ENCODE peak calls at places on chromosomes 3 and 15, in seven cellular contexts. One of them, this sample, is unnamed.

GRCh38 chr3:146020969-146021368 is 140.0 kb downstream of the PLOD2 start:
- DNase-seq in HL-60: peak
- DNase-seq in CD8-positive, alpha-beta T cell: no peak
- DNase-seq in thoracic aorta: no peak
- DNase-seq in PC-3: peak
- DNase-seq in astrocyte of the spinal cord: no peak
- DNase-seq in GM23338: peak
- DNase-seq in this sample: no peak

GRCh38 chr3:161314836-161315391 is 56.4 kb downstream of the SPTSSB start:
- DNase-seq in HL-60: no peak
- DNase-seq in CD8-positive, alpha-beta T cell: no peak
- DNase-seq in thoracic aorta: no peak
- DNase-seq in PC-3: peak
- DNase-seq in astrocyte of the spinal cord: no peak
- DNase-seq in GM23338: no peak
- DNase-seq in this sample: no peak

GRCh38 chr3:39065197-39065596 is 13.4 kb downstream of the WDR48 start:
- DNase-seq in HL-60: peak
- DNase-seq in CD8-positive, alpha-beta T cell: no peak
- DNase-seq in thoracic aorta: no peak
- DNase-seq in PC-3: peak
- DNase-seq in astrocyte of the spinal cord: peak
- DNase-seq in GM23338: peak
- DNase-seq in this sample: peak

GRCh38 chr15:94061041-94061440 is 170.3 kb upstream of the MCTP2 start:
- DNase-seq in HL-60: no peak
- DNase-seq in CD8-positive, alpha-beta T cell: no peak
- DNase-seq in thoracic aorta: no peak
- DNase-seq in PC-3: peak
- DNase-seq in astrocyte of the spinal cord: peak
- DNase-seq in GM23338: no peak
- DNase-seq in this sample: no peak

GRCh38 chr3:8841472-8841871 is 72.1 kb upstream of the OXTR start:
- DNase-seq in HL-60: no peak
- DNase-seq in CD8-positive, alpha-beta T cell: no peak
- DNase-seq in thoracic aorta: no peak
- DNase-seq in PC-3: no peak
- DNase-seq in astrocyte of the spinal cord: no peak
- DNase-seq in GM23338: no peak
- DNase-seq in this sample: no peak

GRCh38 chr3:16841906-16842709 is 42.6 kb upstream of the PLCL2 start:
- DNase-seq in HL-60: peak
- DNase-seq in CD8-positive, alpha-beta T cell: peak
- DNase-seq in thoracic aorta: no peak
- DNase-seq in PC-3: no peak
- DNase-seq in astrocyte of the spinal cord: no peak
- DNase-seq in GM23338: peak
- DNase-seq in this sample: no peak

GRCh38 chr3:194491996-194492395 is 5.2 kb upstream of the ATP13A3 start:
- DNase-seq in HL-60: peak
- DNase-seq in CD8-positive, alpha-beta T cell: no peak
- DNase-seq in thoracic aorta: no peak
- DNase-seq in PC-3: no peak
- DNase-seq in astrocyte of the spinal cord: no peak
- DNase-seq in GM23338: no peak
- DNase-seq in this sample: no peak

GRCh38 chr3:15284121-15284889 is 48.1 kb downstream of the SH3BP5 start:
- DNase-seq in HL-60: no peak
- DNase-seq in CD8-positive, alpha-beta T cell: no peak
- DNase-seq in thoracic aorta: no peak
- DNase-seq in PC-3: peak
- DNase-seq in astrocyte of the spinal cord: no peak
- DNase-seq in GM23338: no peak
- DNase-seq in this sample: no peak

GRCh38 chr3:57605683-57606082 is 8.5 kb upstream of the ARF4 start:
- DNase-seq in HL-60: no peak
- DNase-seq in CD8-positive, alpha-beta T cell: no peak
- DNase-seq in thoracic aorta: no peak
- DNase-seq in PC-3: no peak
- DNase-seq in astrocyte of the spinal cord: no peak
- DNase-seq in GM23338: no peak
- DNase-seq in this sample: no peak

GRCh38 chr3:124272611-124273151 is 280.8 kb upstream of the ROPN1 start:
- DNase-seq in HL-60: no peak
- DNase-seq in CD8-positive, alpha-beta T cell: no peak
- DNase-seq in thoracic aorta: peak
- DNase-seq in PC-3: peak
- DNase-seq in astrocyte of the spinal cord: peak
- DNase-seq in GM23338: no peak
- DNase-seq in this sample: no peak

GRCh38 chr15:41806291-41807181 is 21.4 kb upstream of the JMJD7 start:
- DNase-seq in HL-60: no peak
- DNase-seq in CD8-positive, alpha-beta T cell: no peak
- DNase-seq in thoracic aorta: no peak
- DNase-seq in PC-3: peak
- DNase-seq in astrocyte of the spinal cord: no peak
- DNase-seq in GM23338: peak
- DNase-seq in this sample: no peak

GRCh38 chr15:88704791-88705768 is 66.3 kb downstream of the ISG20 start:
- DNase-seq in HL-60: no peak
- DNase-seq in CD8-positive, alpha-beta T cell: no peak
- DNase-seq in thoracic aorta: peak
- DNase-seq in PC-3: no peak
- DNase-seq in astrocyte of the spinal cord: peak
- DNase-seq in GM23338: peak
- DNase-seq in this sample: no peak

GRCh38 chr15:61654918-61655317 is 405.3 kb downstream of the VPS13C start:
- DNase-seq in HL-60: no peak
- DNase-seq in CD8-positive, alpha-beta T cell: no peak
- DNase-seq in thoracic aorta: no peak
- DNase-seq in PC-3: no peak
- DNase-seq in astrocyte of the spinal cord: peak
- DNase-seq in GM23338: no peak
- DNase-seq in this sample: no peak

GRCh38 chr15:67405208-67406191 is 115.4 kb upstream of the C15orf61 start:
- DNase-seq in HL-60: no peak
- DNase-seq in CD8-positive, alpha-beta T cell: no peak
- DNase-seq in thoracic aorta: no peak
- DNase-seq in PC-3: peak
- DNase-seq in astrocyte of the spinal cord: peak
- DNase-seq in GM23338: no peak
- DNase-seq in this sample: peak

GRCh38 chr3:39126532-39127071 is 19.1 kb downstream of the TTC21A start:
- DNase-seq in HL-60: peak
- DNase-seq in CD8-positive, alpha-beta T cell: no peak
- DNase-seq in thoracic aorta: no peak
- DNase-seq in PC-3: peak
- DNase-seq in astrocyte of the spinal cord: peak
- DNase-seq in GM23338: peak
- DNase-seq in this sample: no peak

GRCh38 chr3:31775383-31775782 is 205.7 kb downstream of the OSBPL10 start:
- DNase-seq in HL-60: no peak
- DNase-seq in CD8-positive, alpha-beta T cell: no peak
- DNase-seq in thoracic aorta: no peak
- DNase-seq in PC-3: no peak
- DNase-seq in astrocyte of the spinal cord: no peak
- DNase-seq in GM23338: no peak
- DNase-seq in this sample: no peak

GRCh38 chr3:20043825-20044224 is 3.6 kb downstream of the KAT2B start:
- DNase-seq in HL-60: no peak
- DNase-seq in CD8-positive, alpha-beta T cell: no peak
- DNase-seq in thoracic aorta: no peak
- DNase-seq in PC-3: no peak
- DNase-seq in astrocyte of the spinal cord: no peak
- DNase-seq in GM23338: no peak
- DNase-seq in this sample: no peak

GRCh38 chr3:20040476-20041196 is 390 bp downstream of the KAT2B start:
- DNase-seq in HL-60: peak
- DNase-seq in CD8-positive, alpha-beta T cell: peak
- DNase-seq in thoracic aorta: no peak
- DNase-seq in PC-3: peak
- DNase-seq in astrocyte of the spinal cord: peak
- DNase-seq in GM23338: peak
- DNase-seq in this sample: no peak

GRCh38 chr3:20042331-20042730 is 2.1 kb downstream of the KAT2B start:
- DNase-seq in HL-60: no peak
- DNase-seq in CD8-positive, alpha-beta T cell: no peak
- DNase-seq in thoracic aorta: no peak
- DNase-seq in PC-3: no peak
- DNase-seq in astrocyte of the spinal cord: no peak
- DNase-seq in GM23338: no peak
- DNase-seq in this sample: no peak

GRCh38 chr3:20041197-20041780 is 1.0 kb downstream of the KAT2B start:
- DNase-seq in HL-60: peak
- DNase-seq in CD8-positive, alpha-beta T cell: peak
- DNase-seq in thoracic aorta: peak
- DNase-seq in PC-3: peak
- DNase-seq in astrocyte of the spinal cord: peak
- DNase-seq in GM23338: peak
- DNase-seq in this sample: no peak

DNA sequence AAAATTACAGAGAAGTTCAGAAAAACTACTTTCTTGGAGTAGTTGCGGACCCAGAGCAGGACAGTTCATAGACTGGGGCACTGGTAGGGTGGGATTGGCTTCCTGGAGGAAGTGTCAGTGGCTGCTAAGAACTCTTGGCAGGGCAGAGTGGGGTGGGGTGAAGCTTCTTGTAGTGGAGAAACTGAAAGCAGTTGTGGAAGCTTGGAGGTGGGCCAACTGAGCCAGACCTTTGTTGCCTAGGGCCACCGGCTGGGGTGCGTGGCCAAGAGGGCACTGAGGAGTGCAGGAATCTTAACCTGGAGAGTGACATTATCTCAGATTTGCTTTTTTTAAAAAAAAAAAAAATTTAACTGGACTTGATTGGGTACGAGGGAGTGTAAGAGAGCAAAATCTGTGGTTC is 3.2 kb downstream of the KAT2B start:
- DNase-seq in HL-60: peak
- DNase-seq in CD8-positive, alpha-beta T cell: peak
- DNase-seq in thoracic aorta: peak
- DNase-seq in PC-3: no peak
- DNase-seq in astrocyte of the spinal cord: no peak
- DNase-seq in GM23338: no peak
- DNase-seq in this sample: no peak
- H3K4me3 ChIP-seq in HL-60: no peak
- H3K4me3 ChIP-seq in CD8-positive, alpha-beta T cell: peak
- H3K4me3 ChIP-seq in thoracic aorta: peak
- H3K4me3 ChIP-seq in PC-3: no peak
- H3K4me3 ChIP-seq in astrocyte of the spinal cord: no peak
- H3K4me3 ChIP-seq in GM23338: no peak
- H3K4me3 ChIP-seq in this sample: no peak

GRCh38 chr15:33699691-33700447 is 268.4 kb upstream of the CHRM5 start:
- DNase-seq in HL-60: no peak
- DNase-seq in CD8-positive, alpha-beta T cell: no peak
- DNase-seq in thoracic aorta: no peak
- DNase-seq in PC-3: peak
- DNase-seq in astrocyte of the spinal cord: no peak
- DNase-seq in GM23338: peak
- DNase-seq in this sample: no peak
- TF ChIP-seq CTCF in HL-60: no peak
- TF ChIP-seq CTCF in CD8-positive, alpha-beta T cell: no peak
- TF ChIP-seq CTCF in thoracic aorta: no peak
- TF ChIP-seq CTCF in PC-3: peak
- TF ChIP-seq CTCF in astrocyte of the spinal cord: peak
- TF ChIP-seq CTCF in GM23338: peak
- TF ChIP-seq CTCF in this sample: peak

GRCh38 chr15:81120069-81120468 is 14.0 kb upstream of the CFAP161 start:
- DNase-seq in HL-60: no peak
- DNase-seq in CD8-positive, alpha-beta T cell: no peak
- DNase-seq in thoracic aorta: no peak
- DNase-seq in PC-3: peak
- DNase-seq in astrocyte of the spinal cord: no peak
- DNase-seq in GM23338: no peak
- DNase-seq in this sample: no peak

GRCh38 chr15:81115054-81115939 is 18.8 kb upstream of the CFAP161 start:
- DNase-seq in HL-60: peak
- DNase-seq in CD8-positive, alpha-beta T cell: no peak
- DNase-seq in thoracic aorta: no peak
- DNase-seq in PC-3: no peak
- DNase-seq in astrocyte of the spinal cord: no peak
- DNase-seq in GM23338: no peak
- DNase-seq in this sample: no peak

GRCh38 chr15:81117581-81117980 is 16.5 kb upstream of the CFAP161 start:
- DNase-seq in HL-60: no peak
- DNase-seq in CD8-positive, alpha-beta T cell: no peak
- DNase-seq in thoracic aorta: no peak
- DNase-seq in PC-3: no peak
- DNase-seq in astrocyte of the spinal cord: no peak
- DNase-seq in GM23338: no peak
- DNase-seq in this sample: no peak

GRCh38 chr15:81117136-81117535 is 16.9 kb upstream of the CFAP161 start:
- DNase-seq in HL-60: no peak
- DNase-seq in CD8-positive, alpha-beta T cell: no peak
- DNase-seq in thoracic aorta: no peak
- DNase-seq in PC-3: no peak
- DNase-seq in astrocyte of the spinal cord: peak
- DNase-seq in GM23338: no peak
- DNase-seq in this sample: no peak

GRCh38 chr15:81118361-81118760 is 15.7 kb upstream of the CFAP161 start:
- DNase-seq in HL-60: no peak
- DNase-seq in CD8-positive, alpha-beta T cell: no peak
- DNase-seq in thoracic aorta: no peak
- DNase-seq in PC-3: no peak
- DNase-seq in astrocyte of the spinal cord: no peak
- DNase-seq in GM23338: peak
- DNase-seq in this sample: no peak
- H3K4me3 ChIP-seq in HL-60: no peak
- H3K4me3 ChIP-seq in CD8-positive, alpha-beta T cell: no peak
- H3K4me3 ChIP-seq in thoracic aorta: no peak
- H3K4me3 ChIP-seq in PC-3: no peak
- H3K4me3 ChIP-seq in astrocyte of the spinal cord: no peak
- H3K4me3 ChIP-seq in GM23338: peak
- H3K4me3 ChIP-seq in this sample: no peak

DNA sequence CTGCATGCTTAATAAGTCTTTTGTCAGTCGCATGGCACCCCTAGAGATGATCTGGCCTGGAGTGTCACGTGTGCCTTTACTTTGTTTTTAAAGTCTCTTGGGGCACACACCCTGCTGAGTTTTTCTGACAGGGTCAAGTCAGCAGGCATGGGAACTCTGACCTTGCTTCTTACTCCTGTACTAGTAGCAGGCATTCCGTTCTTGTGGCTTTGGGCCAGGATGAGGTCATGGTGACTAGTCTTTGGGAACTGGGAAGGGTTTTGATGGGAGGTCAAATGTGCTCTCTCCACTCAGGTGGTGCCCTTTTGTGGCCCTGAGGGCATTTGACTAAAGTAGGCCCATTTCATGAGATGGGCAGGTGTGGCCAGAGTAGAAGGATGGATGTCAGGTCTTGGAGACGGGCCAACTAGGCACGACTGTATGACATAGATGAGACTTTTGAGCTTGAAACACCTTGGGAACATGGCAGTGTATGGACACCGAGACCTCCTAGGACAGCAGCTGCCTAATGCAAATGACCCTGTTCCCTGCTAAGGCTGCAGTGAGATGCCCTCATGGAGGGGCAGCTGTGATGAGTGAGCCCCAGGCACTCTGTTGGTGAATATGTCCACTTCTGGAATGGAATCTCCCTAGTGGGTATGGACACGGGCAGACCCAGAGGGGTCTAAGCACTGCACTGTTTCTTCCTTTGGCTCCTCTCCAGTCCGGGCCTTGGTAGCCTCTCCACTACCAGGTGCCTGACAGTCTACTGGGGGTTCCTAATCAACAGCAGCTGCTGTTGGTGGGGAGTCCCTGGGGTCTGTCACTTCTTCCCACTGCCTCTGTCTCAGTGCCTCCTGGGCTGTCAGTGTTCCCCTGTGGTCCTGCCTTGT is 16.4 kb downstream of the SRPRB start:
- DNase-seq in HL-60: no peak
- DNase-seq in CD8-positive, alpha-beta T cell: no peak
- DNase-seq in thoracic aorta: peak
- DNase-seq in PC-3: peak
- DNase-seq in astrocyte of the spinal cord: peak
- DNase-seq in GM23338: peak
- DNase-seq in this sample: no peak
- TF ChIP-seq CTCF in HL-60: no peak
- TF ChIP-seq CTCF in CD8-positive, alpha-beta T cell: no peak
- TF ChIP-seq CTCF in thoracic aorta: no peak
- TF ChIP-seq CTCF in PC-3: no peak
- TF ChIP-seq CTCF in astrocyte of the spinal cord: peak
- TF ChIP-seq CTCF in GM23338: peak
- TF ChIP-seq CTCF in this sample: no peak

This sample was measured in astrocyte of the cerebellum.